ENCODE peak calls at places on chromosome 4, in nine cellular contexts. One of them, this sample, is unnamed.
A peak's percentile ranks its signal among the peaks of the same experiment; 100 is the strongest.

GRCh38 chr4:54227261-54228063 is 1.6 kb upstream of the PDGFRA start:
- DNase-seq in tibial artery: peak; percentile 59
- DNase-seq in GM23338: peak; percentile 75
- DNase-seq in activated gamma-delta T cell treated with Interleukin-2 at 50 U/mL for 16 hours: no peak
- DNase-seq in fibroblast of villous mesenchyme: peak; percentile 80
- DNase-seq in iPS-NIHi11: peak; percentile 30
- DNase-seq in stimulated activated CD8-positive, alpha-beta memory T cell treated with anti-CD3 and anti-CD28 coated beads, Interleukin-15, amount 100 ng/mL, for 48 hours: no peak
- DNase-seq in cardiac fibroblast: peak; percentile 86
- DNase-seq in naive thymus-derived CD4-positive, alpha-beta T cell: no peak
- DNase-seq in this sample: no peak

GRCh38 chr4:72312032-72312650 is 256.9 kb downstream of the ADAMTS3 start:
- DNase-seq in tibial artery: peak; percentile 85
- DNase-seq in GM23338: peak; percentile 56
- DNase-seq in activated gamma-delta T cell treated with Interleukin-2 at 50 U/mL for 16 hours: no peak
- DNase-seq in fibroblast of villous mesenchyme: peak; percentile 68
- DNase-seq in iPS-NIHi11: peak; percentile 37
- DNase-seq in stimulated activated CD8-positive, alpha-beta memory T cell treated with anti-CD3 and anti-CD28 coated beads, Interleukin-15, amount 100 ng/mL, for 48 hours: no peak
- DNase-seq in cardiac fibroblast: peak; percentile 96
- DNase-seq in naive thymus-derived CD4-positive, alpha-beta T cell: no peak
- DNase-seq in this sample: no peak

GRCh38 chr4:46016306-46016705 is 107.5 kb downstream of the GABRG1 start:
- DNase-seq in tibial artery: no peak
- DNase-seq in GM23338: peak; percentile 32
- DNase-seq in activated gamma-delta T cell treated with Interleukin-2 at 50 U/mL for 16 hours: no peak
- DNase-seq in fibroblast of villous mesenchyme: no peak
- DNase-seq in iPS-NIHi11: peak; percentile 4
- DNase-seq in stimulated activated CD8-positive, alpha-beta memory T cell treated with anti-CD3 and anti-CD28 coated beads, Interleukin-15, amount 100 ng/mL, for 48 hours: no peak
- DNase-seq in cardiac fibroblast: peak; percentile 2
- DNase-seq in naive thymus-derived CD4-positive, alpha-beta T cell: no peak
- DNase-seq in this sample: no peak

GRCh38 chr4:89723096-89723495 is 113.9 kb downstream of the SNCA start:
- DNase-seq in tibial artery: no peak
- DNase-seq in GM23338: no peak
- DNase-seq in activated gamma-delta T cell treated with Interleukin-2 at 50 U/mL for 16 hours: no peak
- DNase-seq in fibroblast of villous mesenchyme: no peak
- DNase-seq in iPS-NIHi11: no peak
- DNase-seq in stimulated activated CD8-positive, alpha-beta memory T cell treated with anti-CD3 and anti-CD28 coated beads, Interleukin-15, amount 100 ng/mL, for 48 hours: no peak
- DNase-seq in cardiac fibroblast: no peak
- DNase-seq in naive thymus-derived CD4-positive, alpha-beta T cell: no peak
- DNase-seq in this sample: no peak

GRCh38 chr4:14301993-14302392 is 674.5 kb upstream of the BOD1L1 start:
- DNase-seq in tibial artery: no peak
- DNase-seq in GM23338: no peak
- DNase-seq in activated gamma-delta T cell treated with Interleukin-2 at 50 U/mL for 16 hours: no peak
- DNase-seq in fibroblast of villous mesenchyme: no peak
- DNase-seq in iPS-NIHi11: no peak
- DNase-seq in stimulated activated CD8-positive, alpha-beta memory T cell treated with anti-CD3 and anti-CD28 coated beads, Interleukin-15, amount 100 ng/mL, for 48 hours: no peak
- DNase-seq in cardiac fibroblast: no peak
- DNase-seq in naive thymus-derived CD4-positive, alpha-beta T cell: no peak
- DNase-seq in this sample: no peak

GRCh38 chr4:71138007-71138600 is 144.7 kb downstream of the DCK start:
- DNase-seq in tibial artery: no peak
- DNase-seq in GM23338: no peak
- DNase-seq in activated gamma-delta T cell treated with Interleukin-2 at 50 U/mL for 16 hours: no peak
- DNase-seq in fibroblast of villous mesenchyme: no peak
- DNase-seq in iPS-NIHi11: no peak
- DNase-seq in stimulated activated CD8-positive, alpha-beta memory T cell treated with anti-CD3 and anti-CD28 coated beads, Interleukin-15, amount 100 ng/mL, for 48 hours: no peak
- DNase-seq in cardiac fibroblast: no peak
- DNase-seq in naive thymus-derived CD4-positive, alpha-beta T cell: no peak
- DNase-seq in this sample: no peak

GRCh38 chr4:76585897-76586360 is 150.9 kb downstream of the SHROOM3 start:
- DNase-seq in tibial artery: peak; percentile 69
- DNase-seq in GM23338: peak; percentile 96
- DNase-seq in activated gamma-delta T cell treated with Interleukin-2 at 50 U/mL for 16 hours: peak; percentile 4
- DNase-seq in fibroblast of villous mesenchyme: peak; percentile 37
- DNase-seq in iPS-NIHi11: peak; percentile 89
- DNase-seq in stimulated activated CD8-positive, alpha-beta memory T cell treated with anti-CD3 and anti-CD28 coated beads, Interleukin-15, amount 100 ng/mL, for 48 hours: peak; percentile 34
- DNase-seq in cardiac fibroblast: peak; percentile 55
- DNase-seq in naive thymus-derived CD4-positive, alpha-beta T cell: no peak
- DNase-seq in this sample: peak; percentile 2

GRCh38 chr4:115165503-115165902 is 52.1 kb upstream of the NDST4 start:
- DNase-seq in tibial artery: no peak
- DNase-seq in GM23338: no peak
- DNase-seq in activated gamma-delta T cell treated with Interleukin-2 at 50 U/mL for 16 hours: no peak
- DNase-seq in fibroblast of villous mesenchyme: peak; percentile 3
- DNase-seq in iPS-NIHi11: no peak
- DNase-seq in stimulated activated CD8-positive, alpha-beta memory T cell treated with anti-CD3 and anti-CD28 coated beads, Interleukin-15, amount 100 ng/mL, for 48 hours: no peak
- DNase-seq in cardiac fibroblast: no peak
- DNase-seq in naive thymus-derived CD4-positive, alpha-beta T cell: no peak
- DNase-seq in this sample: no peak

GRCh38 chr4:2105559-2105958 is 46.4 kb downstream of the NAT8L start:
- DNase-seq in tibial artery: no peak
- DNase-seq in GM23338: no peak
- DNase-seq in activated gamma-delta T cell treated with Interleukin-2 at 50 U/mL for 16 hours: no peak
- DNase-seq in fibroblast of villous mesenchyme: no peak
- DNase-seq in iPS-NIHi11: no peak
- DNase-seq in stimulated activated CD8-positive, alpha-beta memory T cell treated with anti-CD3 and anti-CD28 coated beads, Interleukin-15, amount 100 ng/mL, for 48 hours: no peak
- DNase-seq in cardiac fibroblast: peak; percentile 50
- DNase-seq in naive thymus-derived CD4-positive, alpha-beta T cell: no peak
- DNase-seq in this sample: no peak

GRCh38 chr4:151098191-151098590 is 1.2 kb upstream of the RPS3A start:
- DNase-seq in tibial artery: peak; percentile 29
- DNase-seq in GM23338: no peak
- DNase-seq in activated gamma-delta T cell treated with Interleukin-2 at 50 U/mL for 16 hours: no peak
- DNase-seq in fibroblast of villous mesenchyme: no peak
- DNase-seq in iPS-NIHi11: no peak
- DNase-seq in stimulated activated CD8-positive, alpha-beta memory T cell treated with anti-CD3 and anti-CD28 coated beads, Interleukin-15, amount 100 ng/mL, for 48 hours: no peak
- DNase-seq in cardiac fibroblast: no peak
- DNase-seq in naive thymus-derived CD4-positive, alpha-beta T cell: no peak
- DNase-seq in this sample: no peak

GRCh38 chr4:108010167-108010566 is 20.5 kb downstream of the HADH start:
- DNase-seq in tibial artery: no peak
- DNase-seq in GM23338: no peak
- DNase-seq in activated gamma-delta T cell treated with Interleukin-2 at 50 U/mL for 16 hours: no peak
- DNase-seq in fibroblast of villous mesenchyme: peak; percentile 56
- DNase-seq in iPS-NIHi11: no peak
- DNase-seq in stimulated activated CD8-positive, alpha-beta memory T cell treated with anti-CD3 and anti-CD28 coated beads, Interleukin-15, amount 100 ng/mL, for 48 hours: no peak
- DNase-seq in cardiac fibroblast: peak; percentile 79
- DNase-seq in naive thymus-derived CD4-positive, alpha-beta T cell: no peak
- DNase-seq in this sample: no peak

GRCh38 chr4:89661490-89661889 is 175.5 kb downstream of the SNCA start:
- DNase-seq in tibial artery: no peak
- DNase-seq in GM23338: peak; percentile 71
- DNase-seq in activated gamma-delta T cell treated with Interleukin-2 at 50 U/mL for 16 hours: no peak
- DNase-seq in fibroblast of villous mesenchyme: peak; percentile 38
- DNase-seq in iPS-NIHi11: peak; percentile 42
- DNase-seq in stimulated activated CD8-positive, alpha-beta memory T cell treated with anti-CD3 and anti-CD28 coated beads, Interleukin-15, amount 100 ng/mL, for 48 hours: no peak
- DNase-seq in cardiac fibroblast: peak; percentile 33
- DNase-seq in naive thymus-derived CD4-positive, alpha-beta T cell: no peak
- DNase-seq in this sample: no peak

GRCh38 chr4:3416270-3416669 is 25.5 kb upstream of the HGFAC start:
- DNase-seq in tibial artery: no peak
- DNase-seq in GM23338: no peak
- DNase-seq in activated gamma-delta T cell treated with Interleukin-2 at 50 U/mL for 16 hours: no peak
- DNase-seq in fibroblast of villous mesenchyme: no peak
- DNase-seq in iPS-NIHi11: no peak
- DNase-seq in stimulated activated CD8-positive, alpha-beta memory T cell treated with anti-CD3 and anti-CD28 coated beads, Interleukin-15, amount 100 ng/mL, for 48 hours: no peak
- DNase-seq in cardiac fibroblast: no peak
- DNase-seq in naive thymus-derived CD4-positive, alpha-beta T cell: no peak
- DNase-seq in this sample: no peak

GRCh38 chr4:114279066-114279465 is 299.6 kb upstream of the ARSJ start:
- DNase-seq in tibial artery: no peak
- DNase-seq in GM23338: no peak
- DNase-seq in activated gamma-delta T cell treated with Interleukin-2 at 50 U/mL for 16 hours: no peak
- DNase-seq in fibroblast of villous mesenchyme: no peak
- DNase-seq in iPS-NIHi11: no peak
- DNase-seq in stimulated activated CD8-positive, alpha-beta memory T cell treated with anti-CD3 and anti-CD28 coated beads, Interleukin-15, amount 100 ng/mL, for 48 hours: no peak
- DNase-seq in cardiac fibroblast: no peak
- DNase-seq in naive thymus-derived CD4-positive, alpha-beta T cell: no peak
- DNase-seq in this sample: no peak

GRCh38 chr4:158613046-158613445 is 58.6 kb downstream of the C4orf46 start:
- DNase-seq in tibial artery: no peak
- DNase-seq in GM23338: no peak
- DNase-seq in activated gamma-delta T cell treated with Interleukin-2 at 50 U/mL for 16 hours: no peak
- DNase-seq in fibroblast of villous mesenchyme: no peak
- DNase-seq in iPS-NIHi11: no peak
- DNase-seq in stimulated activated CD8-positive, alpha-beta memory T cell treated with anti-CD3 and anti-CD28 coated beads, Interleukin-15, amount 100 ng/mL, for 48 hours: no peak
- DNase-seq in cardiac fibroblast: no peak
- DNase-seq in naive thymus-derived CD4-positive, alpha-beta T cell: no peak
- DNase-seq in this sample: no peak

GRCh38 chr4:185859106-185859505 is 47.1 kb upstream of the SORBS2 start:
- DNase-seq in tibial artery: no peak
- DNase-seq in GM23338: no peak
- DNase-seq in activated gamma-delta T cell treated with Interleukin-2 at 50 U/mL for 16 hours: no peak
- DNase-seq in fibroblast of villous mesenchyme: peak; percentile 82
- DNase-seq in iPS-NIHi11: no peak
- DNase-seq in stimulated activated CD8-positive, alpha-beta memory T cell treated with anti-CD3 and anti-CD28 coated beads, Interleukin-15, amount 100 ng/mL, for 48 hours: no peak
- DNase-seq in cardiac fibroblast: peak; percentile 28
- DNase-seq in naive thymus-derived CD4-positive, alpha-beta T cell: no peak
- DNase-seq in this sample: no peak

GRCh38 chr4:88908521-88908920 is 148.5 kb downstream of the FAM13A start:
- DNase-seq in tibial artery: no peak
- DNase-seq in GM23338: no peak
- DNase-seq in activated gamma-delta T cell treated with Interleukin-2 at 50 U/mL for 16 hours: no peak
- DNase-seq in fibroblast of villous mesenchyme: no peak
- DNase-seq in iPS-NIHi11: no peak
- DNase-seq in stimulated activated CD8-positive, alpha-beta memory T cell treated with anti-CD3 and anti-CD28 coated beads, Interleukin-15, amount 100 ng/mL, for 48 hours: no peak
- DNase-seq in cardiac fibroblast: no peak
- DNase-seq in naive thymus-derived CD4-positive, alpha-beta T cell: no peak
- DNase-seq in this sample: no peak

GRCh38 chr4:176964116-176964691 is 171.5 kb upstream of the VEGFC start:
- DNase-seq in tibial artery: no peak
- DNase-seq in GM23338: peak; percentile 69
- DNase-seq in activated gamma-delta T cell treated with Interleukin-2 at 50 U/mL for 16 hours: no peak
- DNase-seq in fibroblast of villous mesenchyme: no peak
- DNase-seq in iPS-NIHi11: peak; percentile 11
- DNase-seq in stimulated activated CD8-positive, alpha-beta memory T cell treated with anti-CD3 and anti-CD28 coated beads, Interleukin-15, amount 100 ng/mL, for 48 hours: no peak
- DNase-seq in cardiac fibroblast: peak; percentile 19
- DNase-seq in naive thymus-derived CD4-positive, alpha-beta T cell: no peak
- DNase-seq in this sample: peak; percentile 6

GRCh38 chr4:166458756-166459155 is 585.7 kb downstream of the TLL1 start:
- DNase-seq in tibial artery: no peak
- DNase-seq in GM23338: no peak
- DNase-seq in activated gamma-delta T cell treated with Interleukin-2 at 50 U/mL for 16 hours: no peak
- DNase-seq in fibroblast of villous mesenchyme: no peak
- DNase-seq in iPS-NIHi11: no peak
- DNase-seq in stimulated activated CD8-positive, alpha-beta memory T cell treated with anti-CD3 and anti-CD28 coated beads, Interleukin-15, amount 100 ng/mL, for 48 hours: no peak
- DNase-seq in cardiac fibroblast: peak; percentile 72
- DNase-seq in naive thymus-derived CD4-positive, alpha-beta T cell: no peak
- DNase-seq in this sample: no peak

GRCh38 chr4:150264595-150265141 is 186.4 kb downstream of the DCLK2 start:
- DNase-seq in tibial artery: no peak
- DNase-seq in GM23338: no peak
- DNase-seq in activated gamma-delta T cell treated with Interleukin-2 at 50 U/mL for 16 hours: no peak
- DNase-seq in fibroblast of villous mesenchyme: peak; percentile 29
- DNase-seq in iPS-NIHi11: no peak
- DNase-seq in stimulated activated CD8-positive, alpha-beta memory T cell treated with anti-CD3 and anti-CD28 coated beads, Interleukin-15, amount 100 ng/mL, for 48 hours: no peak
- DNase-seq in cardiac fibroblast: peak; percentile 15
- DNase-seq in naive thymus-derived CD4-positive, alpha-beta T cell: no peak
- DNase-seq in this sample: no peak

GRCh38 chr4:2416564-2417195 is 1.8 kb downstream of the ZFYVE28 start:
- DNase-seq in tibial artery: no peak
- DNase-seq in GM23338: peak; percentile 85
- DNase-seq in activated gamma-delta T cell treated with Interleukin-2 at 50 U/mL for 16 hours: no peak
- DNase-seq in fibroblast of villous mesenchyme: no peak
- DNase-seq in iPS-NIHi11: no peak
- DNase-seq in stimulated activated CD8-positive, alpha-beta memory T cell treated with anti-CD3 and anti-CD28 coated beads, Interleukin-15, amount 100 ng/mL, for 48 hours: no peak
- DNase-seq in cardiac fibroblast: peak; percentile 52
- DNase-seq in naive thymus-derived CD4-positive, alpha-beta T cell: no peak
- DNase-seq in this sample: peak; percentile 30

GRCh38 chr4:76233967-76234678 is 17.4 kb upstream of the FAM47E start:
- DNase-seq in tibial artery: no peak
- DNase-seq in GM23338: peak; percentile 83
- DNase-seq in activated gamma-delta T cell treated with Interleukin-2 at 50 U/mL for 16 hours: no peak
- DNase-seq in fibroblast of villous mesenchyme: no peak
- DNase-seq in iPS-NIHi11: no peak
- DNase-seq in stimulated activated CD8-positive, alpha-beta memory T cell treated with anti-CD3 and anti-CD28 coated beads, Interleukin-15, amount 100 ng/mL, for 48 hours: no peak
- DNase-seq in cardiac fibroblast: no peak
- DNase-seq in naive thymus-derived CD4-positive, alpha-beta T cell: no peak
- DNase-seq in this sample: no peak

GRCh38 chr4:127421418-127421817 is 211.3 kb upstream of the INTU start:
- DNase-seq in tibial artery: no peak
- DNase-seq in GM23338: no peak
- DNase-seq in activated gamma-delta T cell treated with Interleukin-2 at 50 U/mL for 16 hours: no peak
- DNase-seq in fibroblast of villous mesenchyme: no peak
- DNase-seq in iPS-NIHi11: no peak
- DNase-seq in stimulated activated CD8-positive, alpha-beta memory T cell treated with anti-CD3 and anti-CD28 coated beads, Interleukin-15, amount 100 ng/mL, for 48 hours: no peak
- DNase-seq in cardiac fibroblast: no peak
- DNase-seq in naive thymus-derived CD4-positive, alpha-beta T cell: no peak
- DNase-seq in this sample: no peak

GRCh38 chr4:151998723-151999122 is 237.9 kb upstream of the GATB start:
- DNase-seq in tibial artery: no peak
- DNase-seq in GM23338: no peak
- DNase-seq in activated gamma-delta T cell treated with Interleukin-2 at 50 U/mL for 16 hours: no peak
- DNase-seq in fibroblast of villous mesenchyme: no peak
- DNase-seq in iPS-NIHi11: no peak
- DNase-seq in stimulated activated CD8-positive, alpha-beta memory T cell treated with anti-CD3 and anti-CD28 coated beads, Interleukin-15, amount 100 ng/mL, for 48 hours: no peak
- DNase-seq in cardiac fibroblast: no peak
- DNase-seq in naive thymus-derived CD4-positive, alpha-beta T cell: no peak
- DNase-seq in this sample: no peak

GRCh38 chr4:16977081-16977480 is 78.6 kb upstream of the LDB2 start:
- DNase-seq in tibial artery: no peak
- DNase-seq in GM23338: no peak
- DNase-seq in activated gamma-delta T cell treated with Interleukin-2 at 50 U/mL for 16 hours: no peak
- DNase-seq in fibroblast of villous mesenchyme: no peak
- DNase-seq in iPS-NIHi11: no peak
- DNase-seq in stimulated activated CD8-positive, alpha-beta memory T cell treated with anti-CD3 and anti-CD28 coated beads, Interleukin-15, amount 100 ng/mL, for 48 hours: no peak
- DNase-seq in cardiac fibroblast: no peak
- DNase-seq in naive thymus-derived CD4-positive, alpha-beta T cell: no peak
- DNase-seq in this sample: no peak

GRCh38 chr4:154611833-154612232 is 623 bp downstream of the FGG start:
- DNase-seq in tibial artery: no peak
- DNase-seq in GM23338: no peak
- DNase-seq in activated gamma-delta T cell treated with Interleukin-2 at 50 U/mL for 16 hours: no peak
- DNase-seq in fibroblast of villous mesenchyme: no peak
- DNase-seq in iPS-NIHi11: no peak
- DNase-seq in stimulated activated CD8-positive, alpha-beta memory T cell treated with anti-CD3 and anti-CD28 coated beads, Interleukin-15, amount 100 ng/mL, for 48 hours: no peak
- DNase-seq in cardiac fibroblast: no peak
- DNase-seq in naive thymus-derived CD4-positive, alpha-beta T cell: no peak
- DNase-seq in this sample: no peak

GRCh38 chr4:86942185-86942666 is 7.4 kb downstream of the AFF1 start:
- DNase-seq in tibial artery: no peak
- DNase-seq in GM23338: no peak
- DNase-seq in activated gamma-delta T cell treated with Interleukin-2 at 50 U/mL for 16 hours: no peak
- DNase-seq in fibroblast of villous mesenchyme: peak; percentile 86
- DNase-seq in iPS-NIHi11: no peak
- DNase-seq in stimulated activated CD8-positive, alpha-beta memory T cell treated with anti-CD3 and anti-CD28 coated beads, Interleukin-15, amount 100 ng/mL, for 48 hours: no peak
- DNase-seq in cardiac fibroblast: no peak
- DNase-seq in naive thymus-derived CD4-positive, alpha-beta T cell: no peak
- DNase-seq in this sample: no peak

GRCh38 chr4:40194602-40195161 is 2.1 kb upstream of the RHOH start:
- DNase-seq in tibial artery: no peak
- DNase-seq in GM23338: no peak
- DNase-seq in activated gamma-delta T cell treated with Interleukin-2 at 50 U/mL for 16 hours: peak; percentile 49
- DNase-seq in fibroblast of villous mesenchyme: peak; percentile 91
- DNase-seq in iPS-NIHi11: no peak
- DNase-seq in stimulated activated CD8-positive, alpha-beta memory T cell treated with anti-CD3 and anti-CD28 coated beads, Interleukin-15, amount 100 ng/mL, for 48 hours: no peak
- DNase-seq in cardiac fibroblast: no peak
- DNase-seq in naive thymus-derived CD4-positive, alpha-beta T cell: peak; percentile 81
- DNase-seq in this sample: peak; percentile 44

GRCh38 chr4:113499696-113500095 is 261.8 kb downstream of the CAMK2D start:
- DNase-seq in tibial artery: no peak
- DNase-seq in GM23338: no peak
- DNase-seq in activated gamma-delta T cell treated with Interleukin-2 at 50 U/mL for 16 hours: no peak
- DNase-seq in fibroblast of villous mesenchyme: peak; percentile 46
- DNase-seq in iPS-NIHi11: no peak
- DNase-seq in stimulated activated CD8-positive, alpha-beta memory T cell treated with anti-CD3 and anti-CD28 coated beads, Interleukin-15, amount 100 ng/mL, for 48 hours: no peak
- DNase-seq in cardiac fibroblast: peak; percentile 83
- DNase-seq in naive thymus-derived CD4-positive, alpha-beta T cell: no peak
- DNase-seq in this sample: no peak

GRCh38 chr4:91958651-91959050 is 345.1 kb upstream of the GRID2 start:
- DNase-seq in tibial artery: no peak
- DNase-seq in GM23338: peak; percentile 89
- DNase-seq in activated gamma-delta T cell treated with Interleukin-2 at 50 U/mL for 16 hours: no peak
- DNase-seq in fibroblast of villous mesenchyme: no peak
- DNase-seq in iPS-NIHi11: peak; percentile 72
- DNase-seq in stimulated activated CD8-positive, alpha-beta memory T cell treated with anti-CD3 and anti-CD28 coated beads, Interleukin-15, amount 100 ng/mL, for 48 hours: no peak
- DNase-seq in cardiac fibroblast: no peak
- DNase-seq in naive thymus-derived CD4-positive, alpha-beta T cell: no peak
- DNase-seq in this sample: no peak

GRCh38 chr4:130053723-130054122 is 957.8 kb downstream of the C4orf33 start:
- DNase-seq in tibial artery: no peak
- DNase-seq in GM23338: no peak
- DNase-seq in activated gamma-delta T cell treated with Interleukin-2 at 50 U/mL for 16 hours: no peak
- DNase-seq in fibroblast of villous mesenchyme: no peak
- DNase-seq in iPS-NIHi11: no peak
- DNase-seq in stimulated activated CD8-positive, alpha-beta memory T cell treated with anti-CD3 and anti-CD28 coated beads, Interleukin-15, amount 100 ng/mL, for 48 hours: no peak
- DNase-seq in cardiac fibroblast: no peak
- DNase-seq in naive thymus-derived CD4-positive, alpha-beta T cell: no peak
- DNase-seq in this sample: no peak

This sample was measured in CD4-positive, CD25-positive, alpha-beta regulatory T cell.